ENCODE peak calls at places on chromosomes 4 and X, in six cellular contexts. N, X, R, W, A and E are unnamed samples.

GRCh38 chr4:128287159-128287870 is at the start of gene PGRMC2:
- DNase-seq in N (no peak), R (peak; percentile 54), X (no peak), W (peak; percentile 19), A (no peak), E (no peak)

GRCh38 chrX:109294097-109294815 is 187.6 kb downstream of the GUCY2F start:
- DNase-seq in A (no peak), R (no peak), X (no peak), N (no peak), W (peak; percentile 3), E (peak; percentile 66)

GRCh38 chr4:39446842-39447573 is 11.7 kb downstream of the RPL9 start:
- DNase-seq in N (no peak), A (peak; percentile 31), X (no peak), R (no peak), W (peak; percentile 31), E (peak; percentile 68)

GRCh38 chr4:165974647-165975335 is 101.8 kb downstream of the TLL1 start:
- DNase-seq in W (peak; percentile 72), X (no peak), N (no peak), A (no peak), R (no peak), E (peak; percentile 78)

GRCh38 chr4:6719611-6720179 is 3.7 kb downstream of the BLOC1S4 start:
- DNase-seq in A (no peak), W (no peak), R (no peak), X (no peak), N (no peak), E (no peak)

GRCh38 chr4:101419324-101420135 is 72.2 kb upstream of the PPP3CA start:
- DNase-seq in R (no peak), N (no peak), W (peak; percentile 75), X (no peak), A (no peak), E (no peak)

GRCh38 chr4:6465985-6466384 is 6.4 kb downstream of the PPP2R2C start:
- DNase-seq in A (no peak), X (no peak), W (no peak), R (no peak), N (no peak), E (no peak)

GRCh38 chr4:2924286-2924685 is 38.9 kb downstream of the NOP14 start:
- DNase-seq in R (no peak), A (no peak), X (no peak), W (no peak), N (no peak), E (no peak)

GRCh38 chr4:146522862-146523205 is 1.1 kb upstream of the SLC10A7 start:
- DNase-seq in X (no peak), W (no peak), R (peak; percentile 61), N (no peak), A (no peak), E (peak; percentile 7)

GRCh38 chrX:368811-369562 is 17.7 kb downstream of the PPP2R3B start:
- DNase-seq in X (no peak), A (peak; percentile 85), W (peak; percentile 36), R (peak; percentile 79), N (no peak), E (no peak)

GRCh38 chr4:6418193-6418755 is 54.1 kb downstream of the PPP2R2C start:
- DNase-seq in W (no peak), X (no peak), A (no peak), N (no peak), R (no peak), E (no peak)

GRCh38 chr4:7960017-7960789 is 20.5 kb upstream of the AFAP1 start:
- DNase-seq in A (no peak), W (no peak), N (no peak), X (no peak), R (no peak), E (no peak)
- H3K27ac ChIP-seq in A (no peak overlapping the region), W (peak overlapping the region; percentile 86), N (peak overlapping the region; percentile 75), X (no peak overlapping the region), R (no peak overlapping the region), E (peak overlapping the region; percentile 66)

GRCh38 chr4:13892739-13893105 is 265.2 kb upstream of the BOD1L1 start:
- DNase-seq in W (peak; percentile 68), X (no peak), A (no peak), R (no peak), N (peak; percentile 66), E (no peak)
- H3K27ac ChIP-seq in W (peak overlapping the region; percentile 98), X (no peak overlapping the region), A (no peak overlapping the region), R (no peak overlapping the region), N (peak overlapping the region; percentile 100), E (peak overlapping the region; percentile 85)

DNA sequence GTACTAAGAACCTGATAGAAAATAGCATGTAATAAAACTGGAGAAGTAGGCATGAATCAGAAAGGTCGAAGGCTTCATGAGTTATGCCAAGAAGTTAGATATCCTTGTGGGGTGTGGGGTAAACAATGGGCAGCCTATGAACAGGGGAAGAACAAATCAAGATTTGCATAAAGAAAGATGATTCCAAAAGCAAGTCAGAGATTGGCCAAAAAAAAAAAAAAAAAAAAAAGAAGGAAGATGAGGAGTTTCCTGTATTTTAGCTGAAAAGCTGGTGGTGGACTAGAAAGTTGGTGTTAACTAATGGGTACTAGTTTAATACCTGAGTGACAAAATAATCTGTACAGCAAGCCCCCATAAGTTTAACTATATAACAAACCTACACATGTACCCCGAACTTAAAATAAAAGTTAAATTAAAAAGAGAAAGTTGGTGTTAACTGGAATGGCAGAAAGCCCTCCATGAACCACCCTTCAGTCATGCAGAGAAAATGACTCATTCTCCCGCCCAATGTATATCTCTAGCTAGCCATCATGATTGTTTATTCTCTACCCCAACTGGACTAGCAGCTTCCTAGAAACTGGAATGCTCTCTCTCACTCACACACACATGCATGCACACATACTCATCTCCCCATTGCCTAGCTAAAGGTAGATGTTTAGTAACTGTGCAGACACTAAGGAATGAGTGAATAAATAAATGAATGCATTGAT is 41.7 kb downstream of the ATP11C start:
- DNase-seq in X (no peak), N (peak; percentile 74), R (no peak), A (no peak), W (peak; percentile 70), E (peak; percentile 64)
- H3K27ac ChIP-seq in X (no peak overlapping the region), N (no peak overlapping the region), R (no peak overlapping the region), A (no peak overlapping the region), W (peak overlapping the region; percentile 53), E (peak overlapping the region; percentile 73)

GRCh38 chrX:79154612-79155358 is 10.3 kb downstream of the GPR174 start:
- DNase-seq in R (no peak), W (no peak), N (no peak), X (no peak), A (no peak), E (no peak)
- H3K27ac ChIP-seq in R (no peak overlapping the region), W (no peak overlapping the region), N (no peak overlapping the region), X (no peak overlapping the region), A (no peak overlapping the region), E (no peak overlapping the region)

GRCh38 chr4:11470709-11471441 is 42.2 kb upstream of the HS3ST1 start:
- DNase-seq in X (no peak), R (no peak), N (no peak), W (no peak), A (no peak), E (peak; percentile 80)
- H3K27ac ChIP-seq in X (no peak overlapping the region), R (no peak overlapping the region), N (no peak overlapping the region), W (no peak overlapping the region), A (no peak overlapping the region), E (peak overlapping the region; percentile 72)

GRCh38 chrX:56728321-56728720 is 722 bp upstream of the NBDY start:
- DNase-seq in A (peak; percentile 3), X (no peak), R (peak; percentile 38), W (no peak), N (no peak), E (peak; percentile 17)
- H3K27ac ChIP-seq in A (no peak overlapping the region), X (no peak overlapping the region), R (no peak overlapping the region), W (no peak overlapping the region), N (no peak overlapping the region), E (no peak overlapping the region)

DNA sequence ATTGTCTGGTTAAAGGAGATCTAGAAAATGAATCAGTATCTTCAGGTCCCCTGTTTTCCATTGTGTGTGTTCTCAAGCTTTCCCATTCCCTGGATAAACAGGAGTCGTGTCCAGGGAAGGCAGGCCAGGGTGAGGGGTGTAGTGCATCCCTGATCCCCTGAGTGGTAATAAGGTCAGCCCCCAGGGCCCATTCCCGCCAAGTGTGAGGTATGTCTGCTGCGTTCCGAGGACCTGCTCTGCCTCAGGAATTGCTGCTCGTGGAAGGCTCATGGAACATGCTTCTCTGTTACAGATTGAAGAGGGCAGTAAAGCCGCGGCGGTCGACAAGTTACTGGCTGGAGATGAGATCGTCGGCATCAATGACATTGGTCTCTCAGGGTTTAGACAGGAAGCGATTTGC is 87.1 kb downstream of the SHROOM2 start:
- DNase-seq in A (no peak), N (no peak), X (no peak), R (no peak), W (no peak), E (no peak)
- H3K27ac ChIP-seq in A (no peak overlapping the region), N (no peak overlapping the region), X (no peak overlapping the region), R (no peak overlapping the region), W (no peak overlapping the region), E (no peak overlapping the region)

GRCh38 chr4:94533405-94534223 is 81.9 kb downstream of the PDLIM5 start:
- DNase-seq in A (no peak), X (no peak), W (no peak), R (no peak), N (no peak), E (no peak)

GRCh38 chr4:94538229-94538628 is 86.5 kb downstream of the PDLIM5 start:
- DNase-seq in R (no peak), A (no peak), N (no peak), W (no peak), X (no peak), E (no peak)

GRCh38 chr4:94536649-94537464 is 85.1 kb downstream of the PDLIM5 start:
- DNase-seq in X (no peak), A (no peak), R (no peak), W (no peak), N (no peak), E (no peak)

GRCh38 chr4:94534401-94535312 is 82.9 kb downstream of the PDLIM5 start:
- DNase-seq in R (no peak), W (no peak), A (no peak), N (peak; percentile 62), X (no peak), E (no peak)

GRCh38 chr4:94536049-94536448 is 84.3 kb downstream of the PDLIM5 start:
- DNase-seq in X (no peak), A (no peak), N (no peak), W (no peak), R (no peak), E (no peak)
- H3K27ac ChIP-seq in X (no peak overlapping the region), A (peak overlapping the region; percentile 68), N (no peak overlapping the region), W (no peak overlapping the region), R (no peak overlapping the region), E (no peak overlapping the region)